ENCODE peak calls at places on chromosome 19, in eight cellular contexts. R is activated CD8-positive, alpha-beta memory T cell treated with anti-CD3 and anti-CD28 coated beads for 4 hours; F is Jurkat, Clone E6-1; V is HCT116; D is neural crest cell; Q is endothelial cell; N is astrocyte; G is activated CD4-positive, alpha-beta memory T cell treated with anti-CD3 and anti-CD28 coated beads for 36 hours. H is an unnamed sample.
A peak's percentile ranks its signal among the peaks of the same experiment; 100 is the strongest.

GRCh38 chr19:5536337-5536894 is 31.3 kb downstream of the TINCR start:
- DNase-seq in Q (peak; percentile 68), V (peak; percentile 51), D (peak; percentile 57), R (no peak), G (no peak), N (peak; percentile 54), F (no peak), H (no peak)

GRCh38 chr19:39546599-39546998 is 6.6 kb upstream of the EID2 start:
- DNase-seq in N (no peak), V (no peak), F (no peak), G (peak; percentile 34), R (no peak), D (no peak), Q (no peak), H (peak; percentile 54)

GRCh38 chr19:17052439-17052838 is 22.8 kb downstream of the HAUS8 start:
- DNase-seq in N (peak; percentile 19), F (no peak), Q (peak; percentile 58), R (no peak), D (peak; percentile 39), V (peak; percentile 22), G (peak; percentile 31), H (no peak)

GRCh38 chr19:51607920-51608562 is 22.2 kb downstream of the SIGLEC5 start:
- DNase-seq in G (peak; percentile 78), D (peak; percentile 93), Q (peak; percentile 97), N (peak; percentile 24), R (peak; percentile 14), V (peak; percentile 64), F (peak; percentile 79), H (peak; percentile 38)

GRCh38 chr19:33375760-33376159 is 2.3 kb downstream of the CEBPG start:
- DNase-seq in Q (no peak), R (no peak), F (no peak), N (peak; percentile 57), D (no peak), G (no peak), V (no peak), H (no peak)

GRCh38 chr19:50258918-50259372 is 55.5 kb downstream of the MYH14 start:
- DNase-seq in V (no peak), F (no peak), R (no peak), D (peak; percentile 61), N (no peak), G (peak; percentile 32), Q (no peak), H (no peak)

GRCh38 chr19:40397568-40397906 is 7.6 kb upstream of the HIPK4 start:
- DNase-seq in G (no peak), R (no peak), Q (no peak), N (no peak), V (no peak), F (no peak), D (no peak), H (no peak)

GRCh38 chr19:16801599-16801998 is 27.6 kb upstream of the SIN3B start:
- DNase-seq in D (no peak), V (no peak), G (no peak), F (no peak), Q (no peak), R (no peak), N (peak; percentile 49), H (no peak)

GRCh38 chr19:6519289-6519688 is 11.5 kb upstream of the TNFSF9 start:
- DNase-seq in V (no peak), D (no peak), N (peak; percentile 71), F (no peak), G (no peak), Q (no peak), R (no peak), H (no peak)

GRCh38 chr19:2251577-2252480 is 2.7 kb downstream of the AMH start:
- DNase-seq in N (no peak), R (no peak), G (peak; percentile 19), D (no peak), Q (no peak), F (no peak), V (no peak), H (no peak)

GRCh38 chr19:33818426-33818825 is 21.8 kb downstream of the KCTD15 start:
- DNase-seq in V (no peak), G (no peak), D (no peak), N (no peak), R (no peak), Q (no peak), F (no peak), H (no peak)

GRCh38 chr19:33621811-33622504 is at the start of gene CHST8:
- DNase-seq in V (no peak), G (no peak), D (peak; percentile 61), R (no peak), Q (peak; percentile 69), N (peak; percentile 18), F (no peak), H (no peak)

GRCh38 chr19:18194554-18195238 is 1.7 kb downstream of the MPV17L2 start:
- DNase-seq in D (no peak), V (no peak), G (peak; percentile 44), Q (peak; percentile 35), N (peak; percentile 51), F (no peak), R (no peak), H (no peak)